ENCODE peak calls at places on chromosomes 16 and 17, in six cellular contexts. One of them, this sample, is unnamed.

GRCh38 chr17:39400547-39401411 is 647 bp downstream of the FBXL20 start:
- DNase-seq in AG04450: no peak
- DNase-seq in lower lobe of right lung: peak; percentile 50
- DNase-seq in gastrocnemius medialis: peak; percentile 18
- DNase-seq in effector memory CD4-positive, alpha-beta T cell: no peak
- DNase-seq in CD4-positive, alpha-beta T cell: no peak
- DNase-seq in this sample: no peak

GRCh38 chr17:60601443-60602384 is 1.7 kb downstream of the PPM1D start:
- DNase-seq in lower lobe of right lung: no peak
- DNase-seq in CD4-positive, alpha-beta T cell: no peak
- DNase-seq in effector memory CD4-positive, alpha-beta T cell: no peak
- DNase-seq in gastrocnemius medialis: peak; percentile 25
- DNase-seq in AG04450: peak; percentile 56
- DNase-seq in this sample: no peak

GRCh38 chr17:64326420-64327054 is 63.5 kb upstream of the TEX2 start:
- DNase-seq in effector memory CD4-positive, alpha-beta T cell: no peak
- DNase-seq in lower lobe of right lung: peak; percentile 87
- DNase-seq in CD4-positive, alpha-beta T cell: no peak
- DNase-seq in AG04450: no peak
- DNase-seq in gastrocnemius medialis: peak; percentile 73
- DNase-seq in this sample: no peak

GRCh38 chr16:84048306-84048705 is 5.7 kb upstream of the SLC38A8 start:
- DNase-seq in gastrocnemius medialis: no peak
- DNase-seq in AG04450: no peak
- DNase-seq in lower lobe of right lung: peak; percentile 39
- DNase-seq in CD4-positive, alpha-beta T cell: no peak
- DNase-seq in effector memory CD4-positive, alpha-beta T cell: no peak
- DNase-seq in this sample: no peak

GRCh38 chr17:66466933-66467367 is 164.5 kb downstream of the PRKCA start:
- DNase-seq in CD4-positive, alpha-beta T cell: no peak
- DNase-seq in effector memory CD4-positive, alpha-beta T cell: no peak
- DNase-seq in lower lobe of right lung: no peak
- DNase-seq in gastrocnemius medialis: no peak
- DNase-seq in AG04450: peak; percentile 96
- DNase-seq in this sample: no peak

GRCh38 chr17:79457889-79458288 is 153.0 kb downstream of the RBFOX3 start:
- DNase-seq in CD4-positive, alpha-beta T cell: no peak
- DNase-seq in AG04450: no peak
- DNase-seq in gastrocnemius medialis: no peak
- DNase-seq in effector memory CD4-positive, alpha-beta T cell: no peak
- DNase-seq in lower lobe of right lung: no peak
- DNase-seq in this sample: no peak

GRCh38 chr16:77262971-77263370 is 63.8 kb downstream of the SYCE1L start:
- DNase-seq in gastrocnemius medialis: no peak
- DNase-seq in effector memory CD4-positive, alpha-beta T cell: no peak
- DNase-seq in AG04450: no peak
- DNase-seq in lower lobe of right lung: no peak
- DNase-seq in CD4-positive, alpha-beta T cell: no peak
- DNase-seq in this sample: no peak

GRCh38 chr16:86217891-86218270 is 292.4 kb upstream of the FOXF1 start:
- DNase-seq in CD4-positive, alpha-beta T cell: no peak
- DNase-seq in effector memory CD4-positive, alpha-beta T cell: no peak
- DNase-seq in AG04450: no peak
- DNase-seq in gastrocnemius medialis: no peak
- DNase-seq in lower lobe of right lung: no peak
- DNase-seq in this sample: no peak

GRCh38 chr17:43434902-43435319 is 36.1 kb downstream of the ARL4D start:
- DNase-seq in AG04450: no peak
- DNase-seq in lower lobe of right lung: no peak
- DNase-seq in gastrocnemius medialis: no peak
- DNase-seq in CD4-positive, alpha-beta T cell: no peak
- DNase-seq in effector memory CD4-positive, alpha-beta T cell: no peak
- DNase-seq in this sample: no peak

GRCh38 chr16:11004351-11004750 is 60.0 kb downstream of the CLEC16A start:
- DNase-seq in effector memory CD4-positive, alpha-beta T cell: no peak
- DNase-seq in CD4-positive, alpha-beta T cell: no peak
- DNase-seq in lower lobe of right lung: no peak
- DNase-seq in gastrocnemius medialis: peak; percentile 67
- DNase-seq in AG04450: no peak
- DNase-seq in this sample: no peak

GRCh38 chr17:75783069-75783783 is 1.4 kb upstream of the UNK start:
- DNase-seq in AG04450: no peak
- DNase-seq in lower lobe of right lung: no peak
- DNase-seq in gastrocnemius medialis: no peak
- DNase-seq in effector memory CD4-positive, alpha-beta T cell: no peak
- DNase-seq in CD4-positive, alpha-beta T cell: no peak
- DNase-seq in this sample: no peak

GRCh38 chr16:86570542-86571196 is 4.0 kb downstream of the FOXC2 start:
- DNase-seq in CD4-positive, alpha-beta T cell: no peak
- DNase-seq in gastrocnemius medialis: no peak
- DNase-seq in lower lobe of right lung: no peak
- DNase-seq in AG04450: no peak
- DNase-seq in effector memory CD4-positive, alpha-beta T cell: no peak
- DNase-seq in this sample: no peak

GRCh38 chr17:11893862-11894261 is 103.4 kb downstream of the ZNF18 start:
- DNase-seq in lower lobe of right lung: no peak
- DNase-seq in gastrocnemius medialis: no peak
- DNase-seq in AG04450: no peak
- DNase-seq in CD4-positive, alpha-beta T cell: no peak
- DNase-seq in effector memory CD4-positive, alpha-beta T cell: no peak
- DNase-seq in this sample: no peak

GRCh38 chr16:31298958-31299357 is 39.2 kb downstream of the ITGAM start:
- DNase-seq in effector memory CD4-positive, alpha-beta T cell: no peak
- DNase-seq in AG04450: no peak
- DNase-seq in lower lobe of right lung: no peak
- DNase-seq in gastrocnemius medialis: no peak
- DNase-seq in CD4-positive, alpha-beta T cell: no peak
- DNase-seq in this sample: no peak

GRCh38 chr16:72234372-72234771 is 62.4 kb upstream of the PMFBP1 start:
- DNase-seq in lower lobe of right lung: no peak
- DNase-seq in effector memory CD4-positive, alpha-beta T cell: no peak
- DNase-seq in CD4-positive, alpha-beta T cell: no peak
- DNase-seq in gastrocnemius medialis: no peak
- DNase-seq in AG04450: no peak
- DNase-seq in this sample: no peak

GRCh38 chr17:73109603-73110002 is 17.1 kb upstream of the SLC39A11 start:
- DNase-seq in effector memory CD4-positive, alpha-beta T cell: no peak
- DNase-seq in AG04450: no peak
- DNase-seq in gastrocnemius medialis: no peak
- DNase-seq in CD4-positive, alpha-beta T cell: no peak
- DNase-seq in lower lobe of right lung: no peak
- DNase-seq in this sample: no peak

GRCh38 chr17:76107507-76107906 is 3.9 kb upstream of the EXOC7 start:
- DNase-seq in CD4-positive, alpha-beta T cell: no peak
- DNase-seq in AG04450: no peak
- DNase-seq in lower lobe of right lung: peak; percentile 12
- DNase-seq in effector memory CD4-positive, alpha-beta T cell: no peak
- DNase-seq in gastrocnemius medialis: no peak
- DNase-seq in this sample: no peak

GRCh38 chr17:66369830-66370229 is 67.4 kb downstream of the PRKCA start:
- DNase-seq in effector memory CD4-positive, alpha-beta T cell: no peak
- DNase-seq in gastrocnemius medialis: no peak
- DNase-seq in AG04450: no peak
- DNase-seq in lower lobe of right lung: no peak
- DNase-seq in CD4-positive, alpha-beta T cell: no peak
- DNase-seq in this sample: no peak

GRCh38 chr16:14672403-14672971 is 21.6 kb downstream of the PLA2G10 start:
- DNase-seq in AG04450: no peak
- DNase-seq in CD4-positive, alpha-beta T cell: no peak
- DNase-seq in effector memory CD4-positive, alpha-beta T cell: no peak
- DNase-seq in lower lobe of right lung: peak; percentile 55
- DNase-seq in gastrocnemius medialis: no peak
- DNase-seq in this sample: no peak

GRCh38 chr16:69924777-69925191 is 26.4 kb upstream of the CLEC18A start:
- DNase-seq in AG04450: peak; percentile 55
- DNase-seq in gastrocnemius medialis: peak; percentile 58
- DNase-seq in lower lobe of right lung: no peak
- DNase-seq in CD4-positive, alpha-beta T cell: no peak
- DNase-seq in effector memory CD4-positive, alpha-beta T cell: no peak
- DNase-seq in this sample: no peak

GRCh38 chr17:16496820-16497489 is 5.0 kb upstream of the LRRC75A start:
- DNase-seq in lower lobe of right lung: no peak
- DNase-seq in effector memory CD4-positive, alpha-beta T cell: no peak
- DNase-seq in CD4-positive, alpha-beta T cell: no peak
- DNase-seq in gastrocnemius medialis: no peak
- DNase-seq in AG04450: no peak
- DNase-seq in this sample: no peak

GRCh38 chr17:65055708-65056638 is 567 bp downstream of the GNA13 start:
- DNase-seq in effector memory CD4-positive, alpha-beta T cell: peak; percentile 29
- DNase-seq in gastrocnemius medialis: peak; percentile 79
- DNase-seq in AG04450: no peak
- DNase-seq in lower lobe of right lung: peak; percentile 80
- DNase-seq in CD4-positive, alpha-beta T cell: peak; percentile 51
- DNase-seq in this sample: no peak

GRCh38 chr16:77499373-77500285 is 64.8 kb upstream of the ADAMTS18 start:
- DNase-seq in effector memory CD4-positive, alpha-beta T cell: no peak
- DNase-seq in gastrocnemius medialis: peak; percentile 14
- DNase-seq in CD4-positive, alpha-beta T cell: no peak
- DNase-seq in lower lobe of right lung: no peak
- DNase-seq in AG04450: no peak
- DNase-seq in this sample: no peak

GRCh38 chr16:23464196-23464595 is 11.2 kb upstream of the COG7 start:
- DNase-seq in AG04450: no peak
- DNase-seq in CD4-positive, alpha-beta T cell: no peak
- DNase-seq in effector memory CD4-positive, alpha-beta T cell: no peak
- DNase-seq in gastrocnemius medialis: no peak
- DNase-seq in lower lobe of right lung: no peak
- DNase-seq in this sample: no peak

GRCh38 chr17:38322897-38323296 is 20.9 kb downstream of the GPR179 start:
- DNase-seq in AG04450: no peak
- DNase-seq in effector memory CD4-positive, alpha-beta T cell: no peak
- DNase-seq in CD4-positive, alpha-beta T cell: no peak
- DNase-seq in lower lobe of right lung: no peak
- DNase-seq in gastrocnemius medialis: no peak
- DNase-seq in this sample: no peak

GRCh38 chr17:2086306-2086705 is 31.4 kb downstream of the HIC1 start:
- DNase-seq in gastrocnemius medialis: no peak
- DNase-seq in effector memory CD4-positive, alpha-beta T cell: no peak
- DNase-seq in lower lobe of right lung: no peak
- DNase-seq in AG04450: no peak
- DNase-seq in CD4-positive, alpha-beta T cell: no peak
- DNase-seq in this sample: no peak

GRCh38 chr16:84228321-84228838 is 11.4 kb downstream of the KCNG4 start:
- DNase-seq in gastrocnemius medialis: peak; percentile 61
- DNase-seq in CD4-positive, alpha-beta T cell: no peak
- DNase-seq in lower lobe of right lung: peak; percentile 58
- DNase-seq in AG04450: peak; percentile 66
- DNase-seq in effector memory CD4-positive, alpha-beta T cell: no peak
- DNase-seq in this sample: peak; percentile 95

GRCh38 chr16:19432429-19432828 is 14.7 kb downstream of the TMC5 start:
- DNase-seq in gastrocnemius medialis: no peak
- DNase-seq in CD4-positive, alpha-beta T cell: no peak
- DNase-seq in AG04450: no peak
- DNase-seq in lower lobe of right lung: no peak
- DNase-seq in effector memory CD4-positive, alpha-beta T cell: no peak
- DNase-seq in this sample: no peak

DNA sequence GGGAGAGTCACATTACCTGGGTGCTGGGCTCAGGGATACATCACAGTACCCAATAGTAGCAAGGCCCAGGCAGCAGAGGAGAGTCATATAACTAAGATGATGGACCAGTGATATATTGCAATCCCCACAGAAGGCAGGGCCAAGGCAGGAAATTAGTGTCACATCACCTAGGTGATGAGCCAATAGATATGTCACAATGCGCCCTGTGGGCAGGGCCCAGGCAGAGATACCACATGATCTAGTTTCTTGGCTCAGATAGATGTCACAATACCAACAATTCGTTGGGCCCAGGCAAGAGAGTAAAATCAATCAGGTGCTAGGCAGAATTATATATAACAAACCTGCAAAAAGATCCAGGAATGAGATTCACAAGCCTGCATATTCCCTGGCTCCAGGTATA is 2111.5 kb downstream of the TP53TG3F start:
- DNase-seq in effector memory CD4-positive, alpha-beta T cell: no peak
- DNase-seq in CD4-positive, alpha-beta T cell: no peak
- DNase-seq in AG04450: no peak
- DNase-seq in gastrocnemius medialis: no peak
- DNase-seq in lower lobe of right lung: no peak
- DNase-seq in this sample: peak; percentile 86
- H3K27ac ChIP-seq in effector memory CD4-positive, alpha-beta T cell: no peak overlapping the region
- H3K27ac ChIP-seq in CD4-positive, alpha-beta T cell: no peak overlapping the region
- H3K27ac ChIP-seq in AG04450: no peak overlapping the region
- H3K27ac ChIP-seq in gastrocnemius medialis: no peak overlapping the region
- H3K27ac ChIP-seq in lower lobe of right lung: no peak overlapping the region
- H3K27ac ChIP-seq in this sample: no peak overlapping the region

DNA sequence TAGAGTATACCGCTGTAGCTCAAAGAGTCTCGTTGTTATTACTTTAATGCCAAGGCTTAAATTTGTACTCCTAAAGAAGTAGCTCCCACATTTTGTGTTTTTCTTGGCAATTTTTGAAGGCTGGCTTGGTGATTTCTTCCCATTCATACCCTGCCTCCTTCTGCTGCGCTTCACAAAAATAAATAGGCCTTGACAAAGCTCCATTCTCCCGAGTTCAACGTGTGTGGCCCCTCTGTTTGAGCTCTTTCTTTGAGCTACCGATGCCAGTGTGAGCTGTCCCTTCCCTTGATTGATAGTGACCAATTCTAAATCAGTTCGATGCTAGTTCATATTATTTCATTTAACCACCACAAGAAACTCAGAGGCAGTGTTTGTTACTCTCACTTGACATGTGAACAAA is 96.7 kb downstream of the MAP2K6 start:
- DNase-seq in CD4-positive, alpha-beta T cell: no peak
- DNase-seq in effector memory CD4-positive, alpha-beta T cell: no peak
- DNase-seq in lower lobe of right lung: no peak
- DNase-seq in gastrocnemius medialis: no peak
- DNase-seq in AG04450: no peak
- DNase-seq in this sample: no peak
- H3K27ac ChIP-seq in CD4-positive, alpha-beta T cell: no peak overlapping the region
- H3K27ac ChIP-seq in effector memory CD4-positive, alpha-beta T cell: no peak overlapping the region
- H3K27ac ChIP-seq in lower lobe of right lung: no peak overlapping the region
- H3K27ac ChIP-seq in gastrocnemius medialis: peak overlapping the region; percentile 12
- H3K27ac ChIP-seq in AG04450: no peak overlapping the region
- H3K27ac ChIP-seq in this sample: no peak overlapping the region

GRCh38 chr16:2720063-2720455 is at the start of gene PRSS27:
- DNase-seq in effector memory CD4-positive, alpha-beta T cell: no peak
- DNase-seq in AG04450: no peak
- DNase-seq in lower lobe of right lung: no peak
- DNase-seq in CD4-positive, alpha-beta T cell: no peak
- DNase-seq in gastrocnemius medialis: no peak
- DNase-seq in this sample: no peak
- H3K27ac ChIP-seq in effector memory CD4-positive, alpha-beta T cell: peak within 1 kb of the TSS; percentile 62
- H3K27ac ChIP-seq in AG04450: no peak within 1 kb of the TSS
- H3K27ac ChIP-seq in lower lobe of right lung: peak within 1 kb of the TSS; percentile 80
- H3K27ac ChIP-seq in CD4-positive, alpha-beta T cell: peak within 1 kb of the TSS; percentile 35
- H3K27ac ChIP-seq in gastrocnemius medialis: peak within 1 kb of the TSS; percentile 21
- H3K27ac ChIP-seq in this sample: peak within 1 kb of the TSS; percentile 81

GRCh38 chr17:82342361-82343079 is 9.0 kb upstream of the SECTM1 start:
- DNase-seq in gastrocnemius medialis: no peak
- DNase-seq in effector memory CD4-positive, alpha-beta T cell: no peak
- DNase-seq in lower lobe of right lung: no peak
- DNase-seq in CD4-positive, alpha-beta T cell: no peak
- DNase-seq in AG04450: no peak
- DNase-seq in this sample: no peak
- H3K27ac ChIP-seq in gastrocnemius medialis: no peak overlapping the region
- H3K27ac ChIP-seq in effector memory CD4-positive, alpha-beta T cell: no peak overlapping the region
- H3K27ac ChIP-seq in lower lobe of right lung: no peak overlapping the region
- H3K27ac ChIP-seq in CD4-positive, alpha-beta T cell: no peak overlapping the region
- H3K27ac ChIP-seq in AG04450: no peak overlapping the region
- H3K27ac ChIP-seq in this sample: no peak overlapping the region

This sample was measured in esophagus muscularis mucosa.